ENCODE peak calls at places on chromosome 12, in nine cellular contexts. D, L, F, O, N, Y, Q, S and X are unnamed samples.

GRCh38 chr12:2876431-2877046 is 435 bp downstream of the FOXM1 start:
- DNase-seq in F (no peak), Q (no peak), D (no peak), L (no peak), S (no peak), Y (no peak), N (no peak), O (peak), X (no peak)

GRCh38 chr12:106205208-106206069 is 42.4 kb downstream of the CKAP4 start:
- DNase-seq in F (peak), O (no peak), N (no peak), Q (peak), D (no peak), Y (peak), S (peak), L (no peak), X (no peak)

GRCh38 chr12:2295941-2296461 is 243.2 kb downstream of the CACNA1C start:
- DNase-seq in L (no peak), D (no peak), O (no peak), N (no peak), S (no peak), Q (no peak), Y (no peak), F (no peak), X (no peak)

GRCh38 chr12:96448287-96448686 is 41.1 kb upstream of the CFAP54 start:
- DNase-seq in O (no peak), S (no peak), Y (no peak), F (no peak), N (no peak), L (no peak), D (no peak), Q (no peak), X (no peak)

GRCh38 chr12:39587247-39587646 is 32.4 kb downstream of the ABCD2 start:
- DNase-seq in L (no peak), O (no peak), F (peak), N (no peak), Q (no peak), Y (no peak), S (no peak), D (no peak), X (no peak)

GRCh38 chr12:52442600-52443061 is 8.5 kb upstream of the KRT75 start:
- DNase-seq in O (peak), S (peak), L (peak), Q (no peak), D (no peak), N (no peak), F (peak), Y (peak), X (no peak)

GRCh38 chr12:43550831-43551270 is 1.2 kb downstream of the ADAMTS20 start:
- DNase-seq in Y (no peak), O (no peak), D (no peak), S (no peak), Q (no peak), F (no peak), N (no peak), L (peak), X (no peak)

GRCh38 chr12:48788852-48789775 is at the start of gene ADCY6:
- DNase-seq in F (peak), S (peak), N (peak), O (peak), D (no peak), Y (no peak), Q (peak), L (peak), X (peak)

GRCh38 chr12:106084048-106084671 is 54.6 kb downstream of the NUAK1 start:
- DNase-seq in D (no peak), N (no peak), O (peak), S (no peak), L (peak), Q (peak), Y (peak), F (peak), X (no peak)

GRCh38 chr12:111443586-111443985 is 37.9 kb downstream of the SH2B3 start:
- DNase-seq in Y (no peak), F (no peak), L (no peak), Q (no peak), N (peak), S (peak), D (no peak), O (no peak), X (no peak)